ENCODE peak calls at places on chromosomes 1 and 21, in nine cellular contexts. E, R, O, C, X, D, L, J and F are unnamed samples.

GRCh38 chr1:3074800-3075199 is 5.8 kb downstream of the PRDM16 start:
- DNase-seq in R (no peak), C (no peak), D (no peak), O (no peak), L (no peak), X (no peak), E (no peak), J (no peak), F (no peak)

GRCh38 chr21:17523007-17523451 is 10.2 kb downstream of the CXADR start:
- DNase-seq in C (no peak), D (no peak), J (no peak), O (no peak), E (no peak), X (no peak), R (no peak), L (no peak), F (no peak)

GRCh38 chr1:25190260-25190659 is 42.0 kb downstream of the SYF2 start:
- DNase-seq in R (no peak), O (no peak), D (no peak), E (no peak), C (no peak), X (no peak), L (no peak), J (no peak), F (no peak)

GRCh38 chr1:206856674-206857464 is 8.6 kb upstream of the IL20 start:
- DNase-seq in E (no peak), O (no peak), J (no peak), L (peak; percentile 19), R (no peak), X (no peak), C (no peak), D (no peak), F (no peak)

GRCh38 chr1:84712288-84712874 is 22.1 kb upstream of the SSX2IP start:
- DNase-seq in L (no peak), R (no peak), O (no peak), X (no peak), C (no peak), J (no peak), E (no peak), D (no peak), F (no peak)

GRCh38 chr1:201184734-201185453 is 5.7 kb upstream of the IGFN1 start:
- DNase-seq in C (no peak), D (no peak), E (peak; percentile 80), O (no peak), X (peak; percentile 66), R (peak; percentile 59), J (peak; percentile 8), L (no peak), F (peak; percentile 77)

GRCh38 chr1:161998811-161999210 is 24.9 kb downstream of the OLFML2B start:
- DNase-seq in X (no peak), C (no peak), O (no peak), R (no peak), L (no peak), J (no peak), E (no peak), D (no peak), F (no peak)

GRCh38 chr1:232059726-232060360 is 433.3 kb downstream of the DISC1 start:
- DNase-seq in R (no peak), E (no peak), L (no peak), O (peak; percentile 21), C (no peak), X (no peak), J (no peak), D (no peak), F (no peak)

GRCh38 chr1:164188507-164188906 is 370.5 kb upstream of the PBX1 start:
- DNase-seq in E (no peak), X (no peak), D (no peak), R (no peak), L (no peak), O (no peak), C (no peak), J (no peak), F (no peak)

GRCh38 chr21:32843561-32843960 is 72.0 kb upstream of the PAXBP1 start:
- DNase-seq in L (no peak), X (no peak), O (no peak), C (no peak), E (no peak), R (no peak), D (no peak), J (no peak), F (no peak)

GRCh38 chr21:15839026-15839425 is 109.2 kb downstream of the USP25 start:
- DNase-seq in L (no peak), X (no peak), J (no peak), C (no peak), D (no peak), O (no peak), R (no peak), E (no peak), F (no peak)

GRCh38 chr1:153565529-153566374 is at the start of gene S100A2:
- DNase-seq in C (no peak), R (peak; percentile 63), J (no peak), L (no peak), D (no peak), E (peak; percentile 91), X (peak; percentile 72), O (peak; percentile 67), F (no peak)

GRCh38 chr1:246587606-246588005 is 21.4 kb downstream of the CNST start:
- DNase-seq in C (no peak), X (no peak), R (no peak), E (no peak), D (no peak), O (no peak), L (no peak), J (no peak), F (no peak)

GRCh38 chr1:230636575-230637163 is 5.6 kb upstream of the COG2 start:
- DNase-seq in D (no peak), C (no peak), L (no peak), R (no peak), O (no peak), J (no peak), E (no peak), X (no peak), F (no peak)

GRCh38 chr1:204326891-204327290 is 32.8 kb downstream of the PLEKHA6 start:
- DNase-seq in C (no peak), D (no peak), L (no peak), E (no peak), X (no peak), J (no peak), R (no peak), O (no peak), F (no peak)

DNA sequence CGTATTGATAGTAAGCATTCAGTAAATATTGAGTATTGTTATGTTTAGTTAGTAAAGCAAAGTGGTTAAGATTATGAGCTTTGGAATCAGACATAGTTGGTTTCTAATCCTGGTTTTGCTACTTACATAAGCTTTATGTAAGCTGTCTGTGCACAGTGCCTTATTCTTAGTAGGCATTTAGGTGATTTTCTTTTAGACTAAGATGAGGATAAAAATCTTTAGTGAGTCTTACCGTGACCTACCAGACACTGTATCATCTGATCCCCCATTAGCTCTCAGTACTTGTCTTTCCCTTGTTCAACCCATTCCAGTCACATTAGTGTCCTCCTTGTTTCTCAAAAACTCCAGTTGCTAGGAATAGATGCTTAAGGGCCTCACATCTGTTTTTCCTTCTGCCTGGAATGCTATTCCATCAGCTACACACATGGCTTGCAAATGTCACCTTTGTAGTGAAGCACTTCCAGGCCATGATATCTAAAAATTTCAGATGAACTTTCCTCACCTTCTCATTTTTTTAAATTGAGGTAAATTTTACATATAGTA is 18.8 kb downstream of the PPP1R12B start:
- DNase-seq in R (no peak), C (no peak), E (no peak), X (no peak), D (no peak), O (no peak), L (no peak), J (no peak), F (peak; percentile 82)
- TF ChIP-seq CTCF in R (no peak), C (no peak), E (no peak), X (no peak), D (no peak), O (no peak), L (no peak), J (no peak), F (no peak)

DNA sequence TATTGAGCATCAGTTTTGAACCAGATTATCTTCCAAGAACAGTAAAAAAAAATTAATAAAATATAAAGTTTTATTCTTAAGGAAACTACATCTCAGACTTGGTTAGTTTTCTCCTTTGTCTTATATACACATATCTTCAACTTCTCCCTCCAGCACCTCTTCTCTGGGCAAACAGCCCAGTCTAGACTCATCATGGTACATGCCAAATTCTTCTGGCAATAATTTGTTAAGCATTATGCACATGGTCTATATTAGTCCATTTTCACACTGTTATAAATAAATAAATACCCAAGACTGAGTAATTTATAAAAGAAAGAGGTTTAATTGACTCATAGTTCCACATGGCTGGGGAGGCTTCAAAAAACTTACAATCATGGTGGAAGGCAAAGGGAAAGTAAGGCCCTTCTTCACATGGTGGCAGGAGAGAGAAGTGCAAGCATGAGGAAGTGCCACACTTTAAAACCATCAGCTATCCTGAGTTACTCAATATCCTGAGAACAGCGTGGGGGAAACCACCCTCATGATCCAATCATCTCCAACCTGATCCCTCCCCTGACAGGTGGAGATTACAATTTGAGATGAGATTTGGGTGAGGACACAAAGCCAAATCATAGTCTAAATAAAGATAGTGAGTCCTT is 108.7 kb upstream of the RNPC3 start:
- DNase-seq in D (no peak), J (no peak), R (no peak), L (no peak), O (no peak), C (no peak), E (no peak), X (no peak), F (no peak)
- TF ChIP-seq CTCF in D (no peak), J (no peak), R (no peak), L (no peak), O (no peak), C (no peak), E (no peak), X (no peak), F (no peak)

DNA sequence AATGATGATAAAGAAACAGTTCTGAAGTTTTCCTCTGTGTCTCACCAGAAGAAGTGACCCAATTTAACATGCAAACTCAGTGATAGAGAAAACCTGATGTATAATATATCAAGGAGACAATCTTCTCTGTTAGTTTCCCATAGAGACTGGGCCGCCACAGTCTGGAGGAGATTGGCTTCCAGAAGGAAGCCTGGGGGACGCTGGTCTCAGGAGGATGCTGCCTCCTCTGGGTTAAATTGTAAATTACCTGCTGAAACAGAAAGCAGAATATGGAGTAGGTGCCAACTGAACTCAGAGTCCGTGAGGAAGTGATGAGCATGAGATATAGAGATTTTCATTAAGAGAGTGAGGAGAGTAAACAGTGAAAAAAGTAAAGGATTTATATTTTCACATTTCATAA is 15.8 kb downstream of the OR14I1 start:
- DNase-seq in C (no peak), X (no peak), J (no peak), O (no peak), L (peak; percentile 73), D (no peak), E (no peak), R (peak; percentile 22), F (no peak)
- TF ChIP-seq CTCF in C (no peak), X (no peak), J (no peak), O (no peak), L (peak; percentile 25), D (no peak), E (no peak), R (no peak), F (no peak)

DNA sequence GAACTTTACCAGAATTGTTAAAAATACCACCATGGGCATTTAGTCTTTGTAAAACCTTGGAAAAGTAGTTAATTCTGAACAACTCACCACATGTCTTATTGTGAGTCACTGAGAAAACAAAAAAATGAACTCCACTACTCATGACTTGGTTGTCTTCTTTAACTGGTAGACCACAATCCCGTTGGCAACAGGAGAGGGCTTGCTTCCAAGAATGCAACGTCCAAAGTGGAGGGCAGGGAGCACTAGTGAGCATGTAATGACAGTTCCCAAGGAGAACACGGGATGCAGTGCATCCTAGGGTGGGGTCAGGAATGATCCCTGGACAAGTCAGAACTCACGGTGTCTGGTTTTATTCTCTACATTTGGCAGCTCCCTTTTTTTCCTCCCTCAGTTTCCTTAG is 15.2 kb upstream of the HMCN1 start:
- DNase-seq in O (no peak), X (no peak), C (no peak), J (no peak), L (no peak), E (peak; percentile 76), R (peak; percentile 44), D (no peak), F (no peak)
- TF ChIP-seq CTCF in O (no peak), X (no peak), C (peak; percentile 13), J (peak; percentile 13), L (no peak), E (peak; percentile 39), R (no peak), D (no peak), F (no peak)